ENCODE peak calls at places on chromosome 5, in nine cellular contexts. Z is Panc1, K is psoas muscle, A is neural progenitor cell, I is dorsolateral prefrontal cortex, U is colonic mucosa, E is bronchial epithelial cell, H is kidney, W is tibial artery. G is an unnamed sample.
A peak's percentile ranks its signal among the peaks of the same experiment; 100 is the strongest.

GRCh38 chr5:111735829-111736228 is 21.2 kb downstream of the NREP start:
- DNase-seq in Z (no peak), K (peak; percentile 77), A (no peak), I (peak; percentile 73), U (peak; percentile 41), E (peak; percentile 91), H (no peak), W (no peak), G (peak; percentile 90)

GRCh38 chr5:37206733-37207132 is 42.4 kb downstream of the CPLANE1 start:
- DNase-seq in Z (no peak), K (no peak), A (no peak), I (no peak), U (no peak), E (peak; percentile 13), H (no peak), W (no peak), G (peak; percentile 5)

GRCh38 chr5:89309268-89309667 is 426.3 kb upstream of the MEF2C start:
- DNase-seq in Z (no peak), K (no peak), A (no peak), I (no peak), U (no peak), E (peak; percentile 84), H (no peak), W (no peak), G (no peak)

GRCh38 chr5:143142596-143143435 is 260.7 kb downstream of the NR3C1 start:
- DNase-seq in Z (no peak), K (peak; percentile 30), A (no peak), I (peak; percentile 68), U (no peak), E (peak; percentile 93), H (no peak), W (peak; percentile 85), G (peak; percentile 85)

GRCh38 chr5:5985332-5985731 is 393.0 kb downstream of the MED10 start:
- DNase-seq in Z (no peak), K (no peak), A (no peak), I (no peak), U (no peak), E (no peak), H (no peak), W (no peak), G (no peak)

GRCh38 chr5:6435356-6435755 is 13.3 kb upstream of the UBE2QL1 start:
- DNase-seq in Z (no peak), K (no peak), A (peak; percentile 53), I (no peak), U (no peak), E (peak; percentile 34), H (no peak), W (no peak), G (no peak)

GRCh38 chr5:125812631-125813030 is 610.6 kb upstream of the GRAMD2B start:
- DNase-seq in Z (no peak), K (no peak), A (peak; percentile 4), I (no peak), U (no peak), E (no peak), H (no peak), W (no peak), G (no peak)

GRCh38 chr5:154708207-154708606 is 47.0 kb upstream of the LARP1 start:
- DNase-seq in Z (no peak), K (no peak), A (no peak), I (no peak), U (no peak), E (no peak), H (no peak), W (no peak), G (no peak)

GRCh38 chr5:126461838-126462237 is 38.6 kb downstream of the GRAMD2B start:
- DNase-seq in Z (no peak), K (no peak), A (no peak), I (no peak), U (no peak), E (no peak), H (no peak), W (no peak), G (no peak)

GRCh38 chr5:59715228-59715627 is 178.3 kb downstream of the PDE4D start:
- DNase-seq in Z (no peak), K (no peak), A (no peak), I (no peak), U (no peak), E (no peak), H (no peak), W (no peak), G (no peak)

DNA sequence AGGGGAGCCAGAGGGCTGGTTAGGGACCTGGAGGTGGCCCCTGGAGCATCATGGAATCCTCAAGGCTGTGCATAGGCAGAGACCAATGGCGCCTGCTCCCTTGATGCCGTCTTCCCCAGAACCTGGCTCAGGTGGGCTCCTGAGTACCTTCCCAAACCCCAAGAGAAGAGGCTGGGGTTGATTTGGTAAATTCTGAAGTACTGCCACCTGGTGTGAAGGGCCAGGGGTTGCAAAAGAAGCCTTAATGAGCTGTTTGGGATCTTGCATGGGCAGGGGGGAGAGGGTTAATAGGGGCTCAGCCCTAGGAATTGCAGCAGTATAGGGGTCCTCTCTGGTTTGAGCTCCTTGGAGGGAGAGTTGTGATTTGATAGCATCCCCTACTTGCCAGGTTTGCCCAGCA is 52.1 kb downstream of the CYSTM1 start:
- DNase-seq in Z (no peak), K (no peak), A (no peak), I (no peak), U (no peak), E (no peak), H (no peak), W (no peak), G (no peak)
- TF ChIP-seq CTCF in Z (no peak), K (no peak), A (no peak), I (no peak), U (no peak), E (no peak), H (no peak), W (no peak), G (no peak)

DNA sequence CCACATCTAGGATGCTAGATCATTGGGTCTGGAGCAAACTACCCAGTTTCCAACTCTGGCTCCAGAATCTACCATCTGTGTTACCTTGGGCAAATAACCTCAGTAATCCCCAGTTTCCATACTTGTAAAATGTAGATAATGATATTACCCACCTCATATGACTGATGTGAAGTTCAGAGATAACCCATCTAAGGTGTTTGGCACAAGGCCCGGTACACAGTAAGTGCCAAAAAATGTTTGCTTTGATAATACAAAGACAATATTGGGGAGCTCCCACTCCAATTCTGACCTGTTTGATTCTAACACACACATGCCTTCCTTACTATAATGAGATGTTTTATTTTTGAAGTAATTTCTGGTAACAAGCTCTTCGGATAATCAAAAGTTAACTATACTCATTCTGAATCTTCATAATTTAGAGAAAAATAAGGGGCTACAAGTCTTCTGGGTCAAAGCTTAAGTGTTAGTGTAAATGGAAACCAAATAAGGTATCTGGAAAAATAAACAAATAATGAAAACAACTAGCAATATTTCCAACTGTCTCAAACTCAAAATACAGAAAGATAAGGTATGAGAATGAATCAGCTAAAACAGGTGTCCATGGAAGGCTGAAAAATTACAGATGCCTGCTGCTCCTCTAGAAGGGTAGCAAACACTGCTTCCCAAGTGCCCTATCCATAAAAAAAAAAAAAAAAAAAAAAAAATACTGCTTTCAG is 30.4 kb downstream of the ELL2 start:
- DNase-seq in Z (no peak), K (no peak), A (no peak), I (no peak), U (no peak), E (no peak), H (no peak), W (no peak), G (no peak)
- H3K4me3 ChIP-seq in Z (no peak overlapping the region), K (no peak overlapping the region), A (no peak overlapping the region), I (no peak overlapping the region), U (no peak overlapping the region), E (no peak overlapping the region), H (no peak overlapping the region), W (no peak overlapping the region), G (no peak overlapping the region)

GRCh38 chr5:138677782-138678181 is 75.4 kb upstream of the CTNNA1 start:
- DNase-seq in Z (no peak), K (no peak), A (no peak), I (no peak), U (no peak), E (no peak), H (no peak), W (no peak), G (no peak)
- TF ChIP-seq CTCF in Z (no peak), K (no peak), A (no peak), I (no peak), U (no peak), E (no peak), H (no peak), W (no peak), G (no peak)

GRCh38 chr5:80411589-80412219 is 3.8 kb downstream of the ZFYVE16 start:
- DNase-seq in Z (no peak), K (no peak), A (no peak), I (no peak), U (no peak), E (no peak), H (no peak), W (no peak), G (peak; percentile 16)

GRCh38 chr5:80406980-80407734 is 707 bp upstream of the ZFYVE16 start:
- DNase-seq in Z (no peak), K (peak; percentile 36), A (no peak), I (no peak), U (peak; percentile 38), E (peak; percentile 27), H (no peak), W (peak; percentile 65), G (no peak)

GRCh38 chr5:80407735-80408474 is at the start of gene ZFYVE16:
- DNase-seq in Z (peak; percentile 89), K (peak; percentile 99), A (peak; percentile 99), I (peak; percentile 98), U (peak; percentile 100), E (peak; percentile 92), H (peak; percentile 99), W (peak; percentile 99), G (peak; percentile 96)

GRCh38 chr5:80408976-80409926 is 1.4 kb downstream of the ZFYVE16 start:
- DNase-seq in Z (no peak), K (no peak), A (peak; percentile 23), I (no peak), U (no peak), E (no peak), H (no peak), W (no peak), G (peak; percentile 16)

GRCh38 chr5:80408475-80408875 is 611 bp downstream of the ZFYVE16 start:
- DNase-seq in Z (no peak), K (peak; percentile 70), A (no peak), I (peak; percentile 85), U (no peak), E (peak; percentile 34), H (no peak), W (peak; percentile 81), G (peak; percentile 34)
- H3K4me3 ChIP-seq in Z (peak overlapping the region; percentile 89), K (peak overlapping the region; percentile 94), A (peak overlapping the region; percentile 92), I (peak overlapping the region; percentile 93), U (peak overlapping the region; percentile 68), E (peak overlapping the region; percentile 94), H (peak overlapping the region; percentile 81), W (peak overlapping the region; percentile 96), G (peak overlapping the region; percentile 83)

GRCh38 chr5:302951-303350 is 18.6 kb upstream of the AHRR start:
- DNase-seq in Z (no peak), K (no peak), A (no peak), I (no peak), U (no peak), E (no peak), H (no peak), W (no peak), G (no peak)
- TF ChIP-seq CTCF in Z (no peak), K (no peak), A (no peak), I (no peak), U (no peak), E (no peak), H (no peak), W (no peak), G (no peak)

DNA sequence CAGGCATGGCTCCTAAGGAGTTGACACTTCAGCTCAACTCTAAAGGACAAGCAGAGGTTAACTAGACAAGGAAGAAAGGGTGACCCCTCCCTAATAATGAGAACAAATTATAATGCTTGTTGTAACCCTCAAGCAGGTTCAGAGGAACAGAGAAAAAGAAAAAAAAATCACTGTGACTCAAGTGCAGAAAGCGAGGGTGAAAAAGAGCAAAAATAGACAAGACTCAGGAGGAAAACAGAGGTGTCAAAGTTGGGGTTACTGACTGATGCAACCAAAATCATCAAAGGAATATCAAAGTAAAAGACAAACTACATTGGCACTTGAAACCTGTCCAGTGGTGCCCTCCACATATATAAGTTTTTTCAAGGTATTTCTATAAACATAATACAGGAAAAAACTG is 28.4 kb downstream of the FBXW11 start:
- DNase-seq in Z (no peak), K (no peak), A (no peak), I (no peak), U (no peak), E (no peak), H (no peak), W (no peak), G (no peak)
- H3K4me3 ChIP-seq in Z (no peak overlapping the region), K (no peak overlapping the region), A (no peak overlapping the region), I (no peak overlapping the region), U (no peak overlapping the region), E (no peak overlapping the region), H (no peak overlapping the region), W (no peak overlapping the region), G (no peak overlapping the region)

G was measured in fibroblast of the aortic adventitia.